ENCODE peak calls at places on chromosome 19, in six cellular contexts. M is heart left ventricle; T is right lobe of liver; E is ascending aorta; J is CD8-positive, alpha-beta T cell; I is osteoblast. A is an unnamed sample.
A peak's percentile ranks its signal among the peaks of the same experiment; 100 is the strongest.

GRCh38 chr19:46030861-46031550 is 8.2 kb upstream of the PGLYRP1 start:
- DNase-seq in M (no peak), T (no peak), E (no peak), J (no peak), I (no peak), A (no peak)

GRCh38 chr19:33231511-33231910 is 5.9 kb upstream of the SLC7A10 start:
- DNase-seq in M (no peak), T (no peak), E (no peak), J (no peak), I (no peak), A (no peak)

GRCh38 chr19:58228584-58229254 is at the start of gene ZNF544:
- DNase-seq in M (peak; percentile 89), T (peak; percentile 82), E (no peak), J (peak; percentile 54), I (peak; percentile 96), A (peak; percentile 62)

GRCh38 chr19:18450934-18451836 is 13.3 kb upstream of the ISYNA1 start:
- DNase-seq in M (peak; percentile 94), T (peak; percentile 84), E (no peak), J (peak; percentile 93), I (peak; percentile 97), A (peak; percentile 90)

GRCh38 chr19:57389194-57389729 is 392 bp upstream of the ZNF548 start:
- DNase-seq in M (no peak), T (no peak), E (no peak), J (no peak), I (no peak), A (no peak)

GRCh38 chr19:14404322-14404721 is 14.8 kb downstream of the DDX39A start:
- DNase-seq in M (no peak), T (no peak), E (no peak), J (no peak), I (no peak), A (no peak)

GRCh38 chr19:46480409-46480808 is 9.0 kb upstream of the PNMA8A start:
- DNase-seq in M (no peak), T (no peak), E (no peak), J (no peak), I (peak; percentile 45), A (peak; percentile 69)

GRCh38 chr19:7680606-7681335 is at the start of gene TRAPPC5:
- DNase-seq in M (peak; percentile 94), T (peak; percentile 89), E (peak; percentile 42), J (peak; percentile 88), I (peak; percentile 99), A (peak; percentile 89)

GRCh38 chr19:56137405-56137804 is 3.7 kb upstream of the ZNF444 start:
- DNase-seq in M (no peak), T (peak; percentile 85), E (no peak), J (no peak), I (peak; percentile 2), A (no peak)

GRCh38 chr19:41848666-41849065 is 3.8 kb downstream of the DMRTC2 start:
- DNase-seq in M (no peak), T (no peak), E (no peak), J (no peak), I (no peak), A (no peak)

GRCh38 chr19:5247957-5248705 is 92.5 kb downstream of the PTPRS start:
- DNase-seq in M (no peak), T (no peak), E (no peak), J (no peak), I (no peak), A (no peak)

GRCh38 chr19:32691291-32691951 is at the start of gene NUDT19:
- DNase-seq in M (peak; percentile 94), T (peak; percentile 91), E (peak; percentile 51), J (peak; percentile 75), I (peak; percentile 95), A (peak; percentile 45)

GRCh38 chr19:7562646-7563393 is 27.3 kb downstream of the PNPLA6 start:
- DNase-seq in M (no peak), T (no peak), E (no peak), J (no peak), I (peak; percentile 84), A (no peak)

GRCh38 chr19:19416280-19416679 is 10.8 kb downstream of the GATAD2A start:
- DNase-seq in M (no peak), T (no peak), E (no peak), J (no peak), I (no peak), A (no peak)

DNA sequence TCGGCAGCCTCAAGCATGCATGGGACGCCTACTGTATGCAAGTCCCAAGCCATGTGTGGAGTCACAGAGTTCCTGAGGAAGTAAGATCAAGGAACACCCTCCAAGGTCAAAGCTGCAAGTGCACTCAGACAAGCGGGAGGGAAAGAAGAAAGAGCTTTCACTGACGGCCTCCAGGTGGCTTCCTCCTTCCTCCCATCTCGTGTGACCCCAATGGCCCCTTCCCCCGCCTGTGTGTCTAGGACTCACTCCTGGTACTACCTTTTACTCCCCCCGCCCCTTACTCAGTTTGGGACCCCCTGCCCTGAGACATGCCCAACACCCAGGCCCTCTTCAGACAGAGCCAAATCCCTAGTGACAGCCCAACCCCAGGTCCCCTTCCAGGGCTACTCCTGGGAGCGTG is 6.0 kb downstream of the HAUS8 start:
- DNase-seq in M (peak; percentile 6), T (no peak), E (no peak), J (no peak), I (peak; percentile 31), A (no peak)
- H3K4me3 ChIP-seq in M (no peak overlapping the region), T (no peak overlapping the region), E (no peak overlapping the region), J (no peak overlapping the region), I (no peak overlapping the region), A (no peak overlapping the region)

GRCh38 chr19:12784394-12784870 is 6.9 kb upstream of the JUNB start:
- DNase-seq in M (no peak), T (no peak), E (no peak), J (peak; percentile 17), I (peak; percentile 91), A (no peak)

GRCh38 chr19:12786149-12786870 is 5.0 kb upstream of the JUNB start:
- DNase-seq in M (peak; percentile 87), T (peak; percentile 71), E (peak; percentile 72), J (no peak), I (peak; percentile 84), A (no peak)

GRCh38 chr19:12784871-12785430 is 6.3 kb upstream of the JUNB start:
- DNase-seq in M (no peak), T (no peak), E (no peak), J (peak; percentile 36), I (peak; percentile 86), A (no peak)

GRCh38 chr19:12786950-12787349 is 4.3 kb upstream of the JUNB start:
- DNase-seq in M (no peak), T (peak; percentile 39), E (no peak), J (no peak), I (peak; percentile 67), A (no peak)

DNA sequence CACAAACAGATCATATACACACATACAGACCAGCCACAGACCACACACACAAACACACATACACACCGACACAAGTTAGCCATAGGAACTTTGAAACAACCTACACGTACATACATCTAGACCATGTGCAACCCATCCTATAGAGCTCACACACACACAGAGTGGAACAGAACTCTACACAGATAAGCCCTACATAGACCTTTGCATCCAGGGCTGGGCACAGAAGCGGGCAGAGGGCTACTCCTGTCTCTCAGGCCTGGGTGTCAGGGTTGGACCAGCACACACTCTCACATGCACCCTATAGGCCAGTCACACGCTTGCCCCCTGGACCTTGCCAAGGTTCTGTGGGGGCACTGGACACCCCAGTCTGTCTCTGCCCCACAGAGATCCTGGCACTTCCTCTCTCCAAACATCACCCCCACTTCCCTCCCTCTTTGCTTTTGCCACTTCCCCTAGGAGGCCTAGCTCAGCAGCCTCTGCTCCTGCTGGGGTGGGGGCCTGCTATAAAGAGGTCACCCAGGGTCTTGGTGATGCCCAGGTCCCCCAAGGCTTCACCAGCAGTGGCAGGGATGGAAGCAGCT is 5.8 kb upstream of the JUNB start:
- DNase-seq in M (no peak), T (no peak), E (no peak), J (no peak), I (peak; percentile 76), A (no peak)
- H3K4me1 ChIP-seq in M (peaks cover 80% of the 10 kb centered on the region), T (no peaks in the 10 kb centered on the region), E (peaks cover 71% of the 10 kb centered on the region), J (peaks cover 64% of the 10 kb centered on the region), I (peaks cover 35% of the 10 kb centered on the region), A (no peaks in the 10 kb centered on the region)

GRCh38 chr19:40320558-40320935 is 27.6 kb downstream of the C19orf47 start:
- DNase-seq in M (no peak), T (no peak), E (no peak), J (no peak), I (no peak), A (no peak)

GRCh38 chr19:40321566-40322270 is 26.5 kb downstream of the C19orf47 start:
- DNase-seq in M (no peak), T (no peak), E (no peak), J (no peak), I (peak; percentile 50), A (no peak)

GRCh38 chr19:40322951-40323615 is 25.1 kb downstream of the C19orf47 start:
- DNase-seq in M (no peak), T (no peak), E (no peak), J (no peak), I (peak; percentile 54), A (no peak)

GRCh38 chr19:40322271-40322610 is 26.0 kb downstream of the C19orf47 start:
- DNase-seq in M (no peak), T (no peak), E (no peak), J (no peak), I (peak; percentile 91), A (no peak)

DNA sequence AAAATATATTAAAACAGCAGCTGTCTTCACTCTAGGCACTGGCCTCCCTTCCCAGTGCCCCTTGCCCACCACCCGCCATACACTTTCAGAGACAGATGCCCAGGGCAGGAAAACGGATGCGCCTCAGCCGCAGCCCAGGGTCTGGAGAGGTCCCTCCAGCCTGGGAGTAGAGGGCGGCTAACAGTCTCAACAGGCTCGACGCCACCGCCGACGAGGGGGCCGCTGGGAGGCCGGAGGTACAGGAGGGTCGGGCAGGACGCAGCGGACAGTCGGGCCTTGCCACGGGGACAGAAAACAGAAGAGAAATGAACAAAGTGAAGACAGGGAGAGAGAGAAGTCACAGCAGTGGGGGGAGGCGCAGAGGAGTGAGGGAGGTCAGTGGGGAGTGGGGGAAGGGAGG is 27.1 kb downstream of the C19orf47 start:
- DNase-seq in M (no peak), T (no peak), E (no peak), J (no peak), I (no peak), A (no peak)
- TF ChIP-seq CTCF in M (no peak), T (no peak), E (no peak), J (no peak), I (no peak), A (no peak)

GRCh38 chr19:1953037-1953436 is 12.1 kb downstream of the CSNK1G2 start:
- DNase-seq in M (no peak), T (no peak), E (no peak), J (no peak), I (no peak), A (no peak)

GRCh38 chr19:1953441-1954094 is 12.6 kb downstream of the CSNK1G2 start:
- DNase-seq in M (no peak), T (no peak), E (no peak), J (no peak), I (no peak), A (no peak)

GRCh38 chr19:1956143-1956537 is 15.2 kb downstream of the CSNK1G2 start:
- DNase-seq in M (no peak), T (no peak), E (no peak), J (no peak), I (no peak), A (no peak)

GRCh38 chr19:1955171-1956142 is 14.5 kb downstream of the CSNK1G2 start:
- DNase-seq in M (no peak), T (no peak), E (no peak), J (no peak), I (no peak), A (no peak)

DNA sequence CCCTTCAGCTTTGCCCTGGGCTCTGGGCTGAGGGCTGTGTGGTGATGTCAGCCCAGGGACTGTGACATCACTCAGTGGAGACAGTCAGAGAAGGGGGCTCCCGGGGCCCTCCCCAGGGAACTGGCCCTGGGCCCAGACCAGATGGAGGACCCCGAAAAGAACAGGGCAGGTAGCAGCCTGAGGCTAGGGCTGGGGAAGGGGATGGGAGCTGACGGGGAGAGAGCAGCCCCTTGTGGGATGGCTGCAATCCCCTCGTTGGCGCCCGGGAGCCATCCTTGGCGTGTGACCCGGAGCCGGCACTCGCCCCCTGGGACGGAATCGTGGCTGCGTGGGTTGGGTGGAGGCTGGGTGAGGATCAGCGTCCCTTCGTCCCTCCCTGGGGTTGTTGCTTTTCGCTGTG is 13.6 kb downstream of the CSNK1G2 start:
- DNase-seq in M (no peak), T (no peak), E (no peak), J (no peak), I (no peak), A (no peak)
- H3K4me3 ChIP-seq in M (no peak overlapping the region), T (no peak overlapping the region), E (no peak overlapping the region), J (no peak overlapping the region), I (no peak overlapping the region), A (no peak overlapping the region)